ENCODE peak calls at places on chromosomes 4 and X, in six cellular contexts. I is upper lobe of left lung, Q is upper lobe of right lung, V is lower lobe of right lung, X is OCI-LY7, Z is heart left ventricle. A is an unnamed sample. For H3K36me3 and H3K4me1, the result is how much of the 10 kb centered on the place peaks cover.

GRCh38 chr4:55634417-55635128 is 1.5 kb downstream of the NMU start:
- DNase-seq in V (no peak), I (no peak), Q (no peak), Z (no peak), X (no peak), A (no peak)

GRCh38 chrX:114251575-114251974 is 332.3 kb upstream of the HTR2C start:
- DNase-seq in Z (no peak), I (no peak), V (no peak), Q (no peak), X (no peak), A (no peak)

GRCh38 chr4:70838400-70838971 is 1.2 kb downstream of the GRSF1 start:
- DNase-seq in Z (no peak), Q (no peak), X (no peak), V (no peak), I (no peak), A (no peak)

GRCh38 chrX:139192386-139192961 is 338.1 kb upstream of the F9 start:
- DNase-seq in X (no peak), V (no peak), Q (no peak), I (no peak), Z (no peak), A (no peak)

GRCh38 chr4:125322363-125322730 is 7.6 kb downstream of the FAT4 start:
- DNase-seq in Q (no peak), I (no peak), V (no peak), Z (no peak), X (no peak), A (no peak)

GRCh38 chr4:156962551-156962974 is 9.0 kb downstream of the PDGFC start:
- DNase-seq in I (peak), X (no peak), Z (no peak), V (no peak), Q (no peak), A (peak)

GRCh38 chr4:73984736-73985527 is 3.1 kb downstream of the PPBP start:
- DNase-seq in I (no peak), Z (no peak), Q (no peak), X (no peak), V (no peak), A (no peak)

GRCh38 chr4:124415206-124415605 is 297.3 kb downstream of the ANKRD50 start:
- DNase-seq in Q (no peak), V (no peak), X (no peak), Z (no peak), I (no peak), A (no peak)

GRCh38 chr4:158805628-158806471 is 37.0 kb downstream of the FNIP2 start:
- DNase-seq in V (no peak), Z (peak), Q (no peak), X (no peak), I (peak), A (no peak)

GRCh38 chr4:88720749-88721428 is 23.3 kb upstream of the NAP1L5 start:
- DNase-seq in Z (no peak), I (no peak), V (no peak), X (no peak), Q (no peak), A (no peak)

GRCh38 chr4:110104661-110105060 is 93.8 kb downstream of the ELOVL6 start:
- DNase-seq in Q (no peak), I (no peak), Z (no peak), V (no peak), X (no peak), A (no peak)

GRCh38 chr4:169404959-169405358 is 134.2 kb upstream of the SH3RF1 start:
- DNase-seq in Q (no peak), X (no peak), Z (no peak), V (no peak), I (no peak), A (no peak)

GRCh38 chr4:138972956-138973819 is 42.4 kb upstream of the NOCT start:
- DNase-seq in X (no peak), V (no peak), Q (no peak), I (no peak), Z (no peak), A (no peak)

GRCh38 chr4:145731026-145731425 is 51.1 kb downstream of the C4orf51 start:
- DNase-seq in I (peak), Z (no peak), Q (no peak), V (no peak), X (no peak), A (no peak)

GRCh38 chr4:7044415-7044930 is 1.3 kb downstream of the TADA2B start:
- DNase-seq in Q (no peak), X (no peak), Z (no peak), I (no peak), V (no peak), A (no peak)

GRCh38 chr4:86831262-86832090 is 17.7 kb downstream of the SLC10A6 start:
- DNase-seq in Z (no peak), I (peak), Q (no peak), X (no peak), V (peak), A (peak)

GRCh38 chrX:137194164-137194563 is 160.4 kb upstream of the GPR101 start:
- DNase-seq in Z (no peak), Q (no peak), X (peak), I (no peak), V (no peak), A (no peak)

GRCh38 chr4:122003335-122003734 is 51.5 kb upstream of the TRPC3 start:
- DNase-seq in X (peak), Q (no peak), I (no peak), V (no peak), Z (no peak), A (no peak)

GRCh38 chr4:154779362-154779947 is 1.6 kb upstream of the RBM46 start:
- DNase-seq in V (no peak), X (peak), I (no peak), Z (no peak), Q (no peak), A (no peak)

DNA sequence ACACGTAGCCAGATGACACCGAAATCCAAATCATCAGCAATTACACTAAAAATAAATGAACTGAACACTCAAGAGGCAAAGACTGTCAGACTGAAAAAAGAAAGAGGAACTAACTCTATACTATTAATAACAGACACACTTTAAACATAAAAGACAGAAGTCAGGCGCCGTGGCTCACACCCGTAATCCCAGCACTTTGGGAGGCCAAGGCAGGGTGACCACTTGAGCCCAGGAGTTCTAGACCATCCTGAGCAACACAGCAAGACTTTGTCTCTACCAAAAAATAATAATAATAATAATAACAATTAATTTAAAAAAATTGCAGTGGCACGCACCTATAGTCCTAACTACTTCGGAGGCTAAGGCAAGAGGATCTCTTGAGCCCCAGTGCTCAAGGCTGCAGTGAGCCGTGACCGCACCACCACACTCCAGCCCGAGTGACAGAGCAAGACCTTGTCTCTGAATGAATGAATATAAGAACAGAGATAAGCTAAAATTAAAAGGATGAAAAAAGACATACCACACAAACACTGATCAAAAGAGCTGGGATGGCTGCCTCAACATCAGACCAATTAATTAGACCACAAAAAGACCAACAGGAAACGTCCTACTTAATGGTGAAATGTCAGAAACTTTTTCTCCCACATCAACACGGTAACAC is 29.9 kb downstream of the CTBP1 start:
- DNase-seq in Z (no peak), X (peak), Q (no peak), I (no peak), V (no peak), A (no peak)
- H3K36me3 ChIP-seq in Z (half or more), X (half or more), Q (half or more), I (half or more), V (half or more), A (under half)

GRCh38 chr4:184444953-184445309 is 29.4 kb downstream of the IRF2 start:
- DNase-seq in Z (no peak), I (no peak), Q (no peak), V (peak), X (no peak), A (no peak)

GRCh38 chr4:184447664-184448063 is 26.7 kb downstream of the IRF2 start:
- DNase-seq in X (no peak), I (no peak), Z (no peak), V (no peak), Q (no peak), A (no peak)

GRCh38 chr4:184448828-184449227 is 25.5 kb downstream of the IRF2 start:
- DNase-seq in I (peak), V (peak), X (no peak), Z (peak), Q (no peak), A (peak)

GRCh38 chr4:184444215-184444952 is 30.0 kb downstream of the IRF2 start:
- DNase-seq in Z (no peak), V (no peak), X (no peak), Q (no peak), I (no peak), A (no peak)

GRCh38 chr4:184446132-184446531 is 28.2 kb downstream of the IRF2 start:
- DNase-seq in X (no peak), Q (no peak), I (no peak), V (no peak), Z (no peak), A (no peak)
- H3K4me1 ChIP-seq in X (under half), Q (half or more), I (half or more), V (half or more), Z (half or more), A (under half)

DNA sequence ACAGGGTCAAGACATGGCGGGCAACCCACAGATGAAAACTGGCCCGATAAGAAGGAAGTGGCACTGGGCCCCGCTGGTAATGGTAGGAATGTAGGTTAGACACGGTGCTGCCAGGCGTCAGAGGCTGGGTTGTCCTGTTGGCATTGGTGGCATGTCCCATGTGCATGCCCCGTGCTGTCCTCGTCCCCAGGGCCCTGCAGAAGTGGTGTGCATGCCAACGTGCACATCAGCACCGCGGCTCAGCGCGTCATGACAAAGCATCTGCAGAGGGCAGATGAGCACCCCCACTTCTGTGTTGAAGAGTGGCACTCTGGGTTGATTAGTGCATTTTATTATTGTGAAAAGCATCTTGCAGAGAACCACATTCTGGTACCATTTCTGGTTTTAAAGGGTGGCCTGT is 35.6 kb downstream of the NELFA start:
- DNase-seq in X (no peak), V (no peak), I (no peak), Q (peak), Z (no peak), A (no peak)
- H3K36me3 ChIP-seq in X (half or more), V (half or more), I (half or more), Q (under half), Z (half or more), A (under half)

GRCh38 chrX:21958888-21959287 is 18.4 kb downstream of the SMS start:
- DNase-seq in V (no peak), X (no peak), I (no peak), Q (no peak), Z (no peak), A (peak)

GRCh38 chrX:21960569-21960968 is 20.1 kb downstream of the SMS start:
- DNase-seq in X (no peak), Z (no peak), V (no peak), I (no peak), Q (no peak), A (no peak)

GRCh38 chrX:21959362-21960051 is 19.0 kb downstream of the SMS start:
- DNase-seq in V (no peak), Z (no peak), X (no peak), I (no peak), Q (no peak), A (no peak)

GRCh38 chrX:21963226-21963625 is 22.7 kb downstream of the SMS start:
- DNase-seq in V (no peak), Z (no peak), Q (no peak), X (no peak), I (no peak), A (no peak)

GRCh38 chrX:21961142-21961541 is 20.6 kb downstream of the SMS start:
- DNase-seq in Z (no peak), V (no peak), X (no peak), I (no peak), Q (no peak), A (no peak)
- H3K4me1 ChIP-seq in Z (under half), V (under half), X (under half), I (under half), Q (under half), A (under half)

A was measured in uterus.